ENCODE peak calls at places on chromosomes 6 and 20, in nine cellular contexts. One of them, this sample, is unnamed.

GRCh38 chr6:141398954-141399353 is 733.8 kb upstream of the GJE1 start:
- DNase-seq in endothelial cell of umbilical vein: no peak
- DNase-seq in lower lobe of right lung: no peak
- DNase-seq in heart left ventricle: no peak
- DNase-seq in osteocyte: no peak
- DNase-seq in astrocyte of the spinal cord: no peak
- DNase-seq in foreskin fibroblast: peak; percentile 29
- DNase-seq in CD4-positive, alpha-beta T cell: no peak
- DNase-seq in dorsolateral prefrontal cortex: no peak
- DNase-seq in this sample: no peak

GRCh38 chr6:27260836-27261375 is 13.4 kb downstream of the PRSS16 start:
- DNase-seq in endothelial cell of umbilical vein: no peak
- DNase-seq in lower lobe of right lung: no peak
- DNase-seq in heart left ventricle: no peak
- DNase-seq in osteocyte: peak; percentile 49
- DNase-seq in astrocyte of the spinal cord: no peak
- DNase-seq in foreskin fibroblast: no peak
- DNase-seq in CD4-positive, alpha-beta T cell: no peak
- DNase-seq in dorsolateral prefrontal cortex: no peak
- DNase-seq in this sample: no peak

GRCh38 chr6:168373389-168373788 is 53.8 kb upstream of the DACT2 start:
- DNase-seq in endothelial cell of umbilical vein: no peak
- DNase-seq in lower lobe of right lung: no peak
- DNase-seq in heart left ventricle: no peak
- DNase-seq in osteocyte: no peak
- DNase-seq in astrocyte of the spinal cord: no peak
- DNase-seq in foreskin fibroblast: no peak
- DNase-seq in CD4-positive, alpha-beta T cell: no peak
- DNase-seq in dorsolateral prefrontal cortex: no peak
- DNase-seq in this sample: no peak

GRCh38 chr6:142728367-142728766 is 216.6 kb downstream of the HIVEP2 start:
- DNase-seq in endothelial cell of umbilical vein: no peak
- DNase-seq in lower lobe of right lung: no peak
- DNase-seq in heart left ventricle: no peak
- DNase-seq in osteocyte: no peak
- DNase-seq in astrocyte of the spinal cord: no peak
- DNase-seq in foreskin fibroblast: no peak
- DNase-seq in CD4-positive, alpha-beta T cell: no peak
- DNase-seq in dorsolateral prefrontal cortex: no peak
- DNase-seq in this sample: no peak

GRCh38 chr6:52426667-52427066 is 6.5 kb downstream of the EFHC1 start:
- DNase-seq in endothelial cell of umbilical vein: no peak
- DNase-seq in lower lobe of right lung: no peak
- DNase-seq in heart left ventricle: no peak
- DNase-seq in osteocyte: no peak
- DNase-seq in astrocyte of the spinal cord: no peak
- DNase-seq in foreskin fibroblast: no peak
- DNase-seq in CD4-positive, alpha-beta T cell: no peak
- DNase-seq in dorsolateral prefrontal cortex: no peak
- DNase-seq in this sample: no peak

GRCh38 chr20:47150403-47151152 is 205.9 kb downstream of the ZMYND8 start:
- DNase-seq in endothelial cell of umbilical vein: peak; percentile 64
- DNase-seq in lower lobe of right lung: peak; percentile 72
- DNase-seq in heart left ventricle: peak; percentile 45
- DNase-seq in osteocyte: no peak
- DNase-seq in astrocyte of the spinal cord: peak; percentile 76
- DNase-seq in foreskin fibroblast: peak; percentile 55
- DNase-seq in CD4-positive, alpha-beta T cell: no peak
- DNase-seq in dorsolateral prefrontal cortex: no peak
- DNase-seq in this sample: no peak

GRCh38 chr6:21271431-21272155 is 322.0 kb upstream of the SOX4 start:
- DNase-seq in endothelial cell of umbilical vein: no peak
- DNase-seq in lower lobe of right lung: no peak
- DNase-seq in heart left ventricle: no peak
- DNase-seq in osteocyte: no peak
- DNase-seq in astrocyte of the spinal cord: no peak
- DNase-seq in foreskin fibroblast: no peak
- DNase-seq in CD4-positive, alpha-beta T cell: no peak
- DNase-seq in dorsolateral prefrontal cortex: no peak
- DNase-seq in this sample: no peak

GRCh38 chr6:31441368-31442267 is 38.2 kb downstream of the MICA start:
- DNase-seq in endothelial cell of umbilical vein: peak; percentile 56
- DNase-seq in lower lobe of right lung: peak; percentile 93
- DNase-seq in heart left ventricle: peak; percentile 77
- DNase-seq in osteocyte: peak; percentile 92
- DNase-seq in astrocyte of the spinal cord: peak; percentile 40
- DNase-seq in foreskin fibroblast: peak; percentile 41
- DNase-seq in CD4-positive, alpha-beta T cell: peak; percentile 63
- DNase-seq in dorsolateral prefrontal cortex: no peak
- DNase-seq in this sample: no peak

GRCh38 chr6:77339926-77340325 is 123.4 kb downstream of the HTR1B start:
- DNase-seq in endothelial cell of umbilical vein: no peak
- DNase-seq in lower lobe of right lung: no peak
- DNase-seq in heart left ventricle: no peak
- DNase-seq in osteocyte: no peak
- DNase-seq in astrocyte of the spinal cord: no peak
- DNase-seq in foreskin fibroblast: no peak
- DNase-seq in CD4-positive, alpha-beta T cell: no peak
- DNase-seq in dorsolateral prefrontal cortex: no peak
- DNase-seq in this sample: no peak
- TF ChIP-seq CTCF in endothelial cell of umbilical vein: no peak
- TF ChIP-seq CTCF in lower lobe of right lung: no peak
- TF ChIP-seq CTCF in heart left ventricle: no peak
- TF ChIP-seq CTCF in osteocyte: no peak
- TF ChIP-seq CTCF in astrocyte of the spinal cord: no peak
- TF ChIP-seq CTCF in foreskin fibroblast: no peak
- TF ChIP-seq CTCF in CD4-positive, alpha-beta T cell: no peak
- TF ChIP-seq CTCF in dorsolateral prefrontal cortex: no peak
- TF ChIP-seq CTCF in this sample: no peak

GRCh38 chr6:38687549-38687948 is 15.4 kb downstream of the GLO1 start:
- DNase-seq in endothelial cell of umbilical vein: no peak
- DNase-seq in lower lobe of right lung: no peak
- DNase-seq in heart left ventricle: no peak
- DNase-seq in osteocyte: no peak
- DNase-seq in astrocyte of the spinal cord: no peak
- DNase-seq in foreskin fibroblast: no peak
- DNase-seq in CD4-positive, alpha-beta T cell: no peak
- DNase-seq in dorsolateral prefrontal cortex: no peak
- DNase-seq in this sample: no peak

GRCh38 chr6:38686270-38687042 is 16.5 kb downstream of the GLO1 start:
- DNase-seq in endothelial cell of umbilical vein: no peak
- DNase-seq in lower lobe of right lung: no peak
- DNase-seq in heart left ventricle: no peak
- DNase-seq in osteocyte: no peak
- DNase-seq in astrocyte of the spinal cord: no peak
- DNase-seq in foreskin fibroblast: no peak
- DNase-seq in CD4-positive, alpha-beta T cell: no peak
- DNase-seq in dorsolateral prefrontal cortex: no peak
- DNase-seq in this sample: no peak

GRCh38 chr6:38684904-38685303 is 18.0 kb downstream of the GLO1 start:
- DNase-seq in endothelial cell of umbilical vein: no peak
- DNase-seq in lower lobe of right lung: no peak
- DNase-seq in heart left ventricle: no peak
- DNase-seq in osteocyte: no peak
- DNase-seq in astrocyte of the spinal cord: no peak
- DNase-seq in foreskin fibroblast: no peak
- DNase-seq in CD4-positive, alpha-beta T cell: no peak
- DNase-seq in dorsolateral prefrontal cortex: no peak
- DNase-seq in this sample: no peak

GRCh38 chr6:38687043-38687353 is 15.9 kb downstream of the GLO1 start:
- DNase-seq in endothelial cell of umbilical vein: no peak
- DNase-seq in lower lobe of right lung: no peak
- DNase-seq in heart left ventricle: no peak
- DNase-seq in osteocyte: no peak
- DNase-seq in astrocyte of the spinal cord: no peak
- DNase-seq in foreskin fibroblast: no peak
- DNase-seq in CD4-positive, alpha-beta T cell: no peak
- DNase-seq in dorsolateral prefrontal cortex: no peak
- DNase-seq in this sample: no peak

DNA sequence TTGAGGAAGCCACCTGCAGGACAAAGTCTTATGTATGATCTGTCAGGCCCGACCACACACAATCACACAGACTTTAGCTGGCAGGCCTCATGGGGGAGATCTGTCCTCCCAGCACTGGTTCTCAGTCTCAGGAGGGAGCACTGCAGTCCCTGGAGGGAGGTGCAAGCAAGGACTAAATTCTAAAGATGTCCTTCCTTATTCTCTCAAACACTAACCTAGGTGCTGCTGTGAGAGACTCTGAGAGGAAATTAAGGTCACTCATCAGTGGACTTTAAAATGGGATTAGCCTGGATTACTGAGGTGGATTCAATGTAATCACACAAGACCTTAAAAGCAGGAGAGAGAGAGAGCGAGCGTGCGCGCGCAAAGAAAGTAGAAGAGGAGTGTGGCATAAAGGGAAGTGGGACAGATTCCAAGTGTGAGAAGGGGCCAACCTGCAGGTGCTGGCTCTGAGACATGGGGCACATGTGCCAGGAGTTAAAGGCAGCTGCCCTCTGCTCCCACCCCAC is 14.3 kb downstream of the GLO1 start:
- DNase-seq in endothelial cell of umbilical vein: no peak
- DNase-seq in lower lobe of right lung: no peak
- DNase-seq in heart left ventricle: no peak
- DNase-seq in osteocyte: no peak
- DNase-seq in astrocyte of the spinal cord: no peak
- DNase-seq in foreskin fibroblast: no peak
- DNase-seq in CD4-positive, alpha-beta T cell: no peak
- DNase-seq in dorsolateral prefrontal cortex: no peak
- DNase-seq in this sample: no peak
- TF ChIP-seq CTCF in endothelial cell of umbilical vein: no peak
- TF ChIP-seq CTCF in lower lobe of right lung: no peak
- TF ChIP-seq CTCF in heart left ventricle: no peak
- TF ChIP-seq CTCF in osteocyte: no peak
- TF ChIP-seq CTCF in astrocyte of the spinal cord: no peak
- TF ChIP-seq CTCF in foreskin fibroblast: no peak
- TF ChIP-seq CTCF in CD4-positive, alpha-beta T cell: no peak
- TF ChIP-seq CTCF in dorsolateral prefrontal cortex: no peak
- TF ChIP-seq CTCF in this sample: no peak

DNA sequence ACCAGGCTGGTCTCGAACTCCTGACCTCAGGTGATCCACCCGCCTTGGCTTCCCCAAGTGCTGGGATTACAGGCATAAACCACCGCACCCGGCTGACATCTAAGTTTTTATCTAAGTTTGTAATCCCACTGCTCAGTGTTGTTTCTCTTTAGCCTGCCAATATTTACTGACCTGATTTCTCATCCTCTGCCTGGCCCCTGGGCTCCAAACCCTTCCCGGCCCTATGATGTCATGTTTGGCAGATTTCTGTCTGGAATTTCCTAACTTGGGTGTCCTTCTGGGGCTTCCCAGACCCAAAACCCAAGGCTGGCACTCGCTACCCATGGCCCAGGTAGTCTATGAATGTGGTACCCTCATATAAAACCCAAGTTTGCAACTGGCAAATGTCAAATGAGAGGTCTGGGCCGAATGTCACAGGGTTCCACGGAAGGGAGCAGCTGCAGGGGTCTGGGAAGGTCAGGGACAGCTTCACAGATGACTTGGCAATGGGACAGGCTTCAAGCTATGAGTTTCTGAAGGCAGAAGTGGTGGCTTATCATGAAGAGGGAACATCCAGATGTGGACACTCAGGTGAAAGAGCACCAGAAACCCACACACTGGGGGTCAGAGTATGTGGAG is 54.8 kb downstream of the TMEM170B start:
- DNase-seq in endothelial cell of umbilical vein: no peak
- DNase-seq in lower lobe of right lung: no peak
- DNase-seq in heart left ventricle: no peak
- DNase-seq in osteocyte: no peak
- DNase-seq in astrocyte of the spinal cord: no peak
- DNase-seq in foreskin fibroblast: no peak
- DNase-seq in CD4-positive, alpha-beta T cell: no peak
- DNase-seq in dorsolateral prefrontal cortex: no peak
- DNase-seq in this sample: no peak
- TF ChIP-seq CTCF in endothelial cell of umbilical vein: no peak
- TF ChIP-seq CTCF in lower lobe of right lung: no peak
- TF ChIP-seq CTCF in heart left ventricle: no peak
- TF ChIP-seq CTCF in osteocyte: no peak
- TF ChIP-seq CTCF in astrocyte of the spinal cord: no peak
- TF ChIP-seq CTCF in foreskin fibroblast: no peak
- TF ChIP-seq CTCF in CD4-positive, alpha-beta T cell: no peak
- TF ChIP-seq CTCF in dorsolateral prefrontal cortex: no peak
- TF ChIP-seq CTCF in this sample: no peak

GRCh38 chr6:112018619-112019416 is 35.1 kb upstream of the CCN6 start:
- DNase-seq in endothelial cell of umbilical vein: peak; percentile 63
- DNase-seq in lower lobe of right lung: no peak
- DNase-seq in heart left ventricle: peak; percentile 74
- DNase-seq in osteocyte: no peak
- DNase-seq in astrocyte of the spinal cord: no peak
- DNase-seq in foreskin fibroblast: no peak
- DNase-seq in CD4-positive, alpha-beta T cell: no peak
- DNase-seq in dorsolateral prefrontal cortex: no peak
- DNase-seq in this sample: no peak
- TF ChIP-seq CTCF in endothelial cell of umbilical vein: no peak
- TF ChIP-seq CTCF in lower lobe of right lung: no peak
- TF ChIP-seq CTCF in heart left ventricle: no peak
- TF ChIP-seq CTCF in osteocyte: no peak
- TF ChIP-seq CTCF in astrocyte of the spinal cord: no peak
- TF ChIP-seq CTCF in foreskin fibroblast: no peak
- TF ChIP-seq CTCF in CD4-positive, alpha-beta T cell: no peak
- TF ChIP-seq CTCF in dorsolateral prefrontal cortex: no peak
- TF ChIP-seq CTCF in this sample: no peak

DNA sequence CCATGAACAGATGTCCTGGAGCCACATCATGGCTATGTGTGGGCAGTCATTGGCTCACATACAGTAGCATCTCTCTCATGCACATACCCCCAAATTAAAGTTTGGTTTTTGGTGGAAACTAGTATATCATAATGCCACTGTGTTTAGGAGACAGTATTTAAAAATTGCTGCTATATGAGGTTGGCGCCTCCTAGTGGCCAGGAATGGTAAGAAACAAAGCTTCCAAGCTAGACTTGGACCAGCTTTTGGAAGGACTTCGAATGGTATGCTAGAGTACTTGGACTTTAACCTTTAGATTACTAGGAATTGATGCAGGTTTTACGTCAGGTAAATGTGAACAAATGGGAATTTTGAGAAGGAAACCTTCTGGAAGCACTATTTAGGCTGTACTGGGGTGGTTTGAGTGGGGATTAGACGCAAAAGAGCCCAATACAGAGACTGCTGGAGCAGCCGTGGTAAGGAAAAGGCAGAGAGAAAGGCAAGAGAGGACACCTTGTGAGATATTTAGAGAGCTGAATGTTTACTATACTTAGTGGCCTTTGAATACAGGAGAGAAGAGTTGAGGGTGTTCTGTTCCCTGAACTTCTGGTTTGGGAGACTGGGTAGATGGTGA is 23.8 kb downstream of the PRSS35 start:
- DNase-seq in endothelial cell of umbilical vein: peak; percentile 58
- DNase-seq in lower lobe of right lung: no peak
- DNase-seq in heart left ventricle: no peak
- DNase-seq in osteocyte: no peak
- DNase-seq in astrocyte of the spinal cord: peak; percentile 35
- DNase-seq in foreskin fibroblast: peak; percentile 39
- DNase-seq in CD4-positive, alpha-beta T cell: no peak
- DNase-seq in dorsolateral prefrontal cortex: no peak
- DNase-seq in this sample: no peak
- TF ChIP-seq CTCF in endothelial cell of umbilical vein: peak; percentile 69
- TF ChIP-seq CTCF in lower lobe of right lung: peak; percentile 70
- TF ChIP-seq CTCF in heart left ventricle: peak; percentile 33
- TF ChIP-seq CTCF in osteocyte: peak; percentile 66
- TF ChIP-seq CTCF in astrocyte of the spinal cord: peak; percentile 74
- TF ChIP-seq CTCF in foreskin fibroblast: peak; percentile 80
- TF ChIP-seq CTCF in CD4-positive, alpha-beta T cell: peak; percentile 58
- TF ChIP-seq CTCF in dorsolateral prefrontal cortex: peak; percentile 58
- TF ChIP-seq CTCF in this sample: peak; percentile 66

This sample was measured in AG04449.